ENCODE peak calls at places on chromosomes 12 and 14, in eight cellular contexts. U is epithelial cell of esophagus; X is NCI-H2171 treated with DMSO at 0.1 percent for 48 hours; M is stimulated activated CD4-positive, alpha-beta T cell treated with anti-CD3 and anti-CD28 coated beads, Interleukin-1b, Interleukin-23, amount 100 ng/mL, for 1 hour; K is CD8-positive, alpha-beta T cell; N is globus pallidus; T is neuronal stem cell; Z is fibroblast of the conjunctiva. P is an unnamed sample.

GRCh38 chr12:93484315-93484981 is 17.1 kb downstream of the MRPL42 start:
- DNase-seq in U (no peak), X (no peak), M (no peak), K (no peak), N (no peak), T (no peak), Z (no peak), P (no peak)

GRCh38 chr14:66082009-66082408 is 404.2 kb upstream of the CCDC196 start:
- DNase-seq in U (no peak), X (peak), M (no peak), K (no peak), N (no peak), T (no peak), Z (no peak), P (no peak)

GRCh38 chr12:52763036-52763659 is 14.0 kb downstream of the KRT76 start:
- DNase-seq in U (no peak), X (no peak), M (no peak), K (no peak), N (no peak), T (no peak), Z (no peak), P (no peak)

GRCh38 chr12:6899837-6900519 is 4.6 kb upstream of the LRRC23 start:
- DNase-seq in U (no peak), X (peak), M (no peak), K (no peak), N (peak), T (no peak), Z (no peak), P (no peak)

GRCh38 chr14:95136631-95137030 is 20.7 kb downstream of the DICER1 start:
- DNase-seq in U (no peak), X (no peak), M (no peak), K (no peak), N (no peak), T (no peak), Z (no peak), P (no peak)

GRCh38 chr14:100767003-100767787 is 40.5 kb downstream of the DLK1 start:
- DNase-seq in U (no peak), X (no peak), M (no peak), K (no peak), N (no peak), T (no peak), Z (no peak), P (no peak)

GRCh38 chr14:26138764-26139445 is 458.9 kb downstream of the NOVA1 start:
- DNase-seq in U (peak), X (no peak), M (no peak), K (no peak), N (no peak), T (peak), Z (no peak), P (no peak)

GRCh38 chr12:98893126-98893525 is 248.0 kb downstream of the APAF1 start:
- DNase-seq in U (no peak), X (peak), M (no peak), K (no peak), N (peak), T (no peak), Z (no peak), P (no peak)

GRCh38 chr14:103310576-103311095 is 23.4 kb upstream of the EIF5 start:
- DNase-seq in U (no peak), X (no peak), M (no peak), K (no peak), N (no peak), T (no peak), Z (no peak), P (no peak)

GRCh38 chr12:77940011-77940423 is 109.3 kb downstream of the NAV3 start:
- DNase-seq in U (peak), X (no peak), M (no peak), K (no peak), N (no peak), T (no peak), Z (peak), P (peak)

GRCh38 chr14:77088219-77088618 is 9.8 kb upstream of the CIPC start:
- DNase-seq in U (peak), X (peak), M (no peak), K (no peak), N (no peak), T (no peak), Z (no peak), P (peak)

GRCh38 chr14:89977668-89978067 is 21.9 kb downstream of the TDP1 start:
- DNase-seq in U (no peak), X (no peak), M (no peak), K (no peak), N (peak), T (no peak), Z (no peak), P (no peak)

GRCh38 chr14:32078794-32079663 is 1.9 kb downstream of the ARHGAP5 start:
- DNase-seq in U (peak), X (peak), M (no peak), K (no peak), N (no peak), T (no peak), Z (no peak), P (no peak)

GRCh38 chr12:68972570-68972969 is 39.6 kb upstream of the CPM start:
- DNase-seq in U (no peak), X (no peak), M (no peak), K (no peak), N (no peak), T (no peak), Z (no peak), P (peak)

GRCh38 chr14:59055439-59056045 is 132.9 kb upstream of the DAAM1 start:
- DNase-seq in U (peak), X (peak), M (no peak), K (no peak), N (peak), T (peak), Z (peak), P (peak)